ENCODE peak calls at places on chromosome 22, in ten cellular contexts. L is Right ventricle myocardium superior, T is retina, F is MCF 10A, X is hepatic stellate cell, A is thyroid gland, P is NCI-H2029, O is GF-D8, C is RWPE1, D is fibroblast of mammary gland. S is an unnamed sample.

GRCh38 chr22:23836281-23836680 is 2.5 kb downstream of the DERL3 start:
- DNase-seq in L (peak; percentile 41), C (no peak), P (no peak), D (no peak), F (no peak), T (no peak), A (no peak), X (no peak), O (no peak), S (no peak)

GRCh38 chr22:50208939-50209892 is 8.4 kb downstream of the SELENOO start:
- DNase-seq in L (no peak), O (no peak), D (no peak), C (no peak), A (no peak), F (no peak), X (no peak), T (no peak), P (no peak), S (no peak)

GRCh38 chr22:47045691-47046410 is 283.4 kb downstream of the TBC1D22A start:
- DNase-seq in T (no peak), X (no peak), F (no peak), A (no peak), D (no peak), C (no peak), P (no peak), L (peak; percentile 24), O (no peak), S (no peak)

GRCh38 chr22:39818050-39818449 is 75.5 kb downstream of the ENTHD1 start:
- DNase-seq in L (no peak), A (no peak), F (no peak), P (no peak), C (no peak), D (peak; percentile 88), X (no peak), O (no peak), T (no peak), S (no peak)

GRCh38 chr22:46972256-46972655 is 209.8 kb downstream of the TBC1D22A start:
- DNase-seq in O (no peak), C (no peak), X (no peak), L (no peak), D (no peak), T (no peak), P (no peak), F (no peak), A (peak; percentile 81), S (no peak)

GRCh38 chr22:43693245-43693644 is 118.9 kb downstream of the EFCAB6 start:
- DNase-seq in F (no peak), O (no peak), A (no peak), L (no peak), X (no peak), P (no peak), C (no peak), D (no peak), T (no peak), S (no peak)

GRCh38 chr22:19527321-19527721 is 3.1 kb upstream of the CLDN5 start:
- DNase-seq in T (no peak), A (no peak), L (no peak), F (no peak), P (no peak), D (no peak), C (no peak), X (no peak), O (no peak), S (no peak)

GRCh38 chr22:46549565-46549840 is 12.1 kb upstream of the CELSR1 start:
- DNase-seq in C (no peak), F (no peak), D (no peak), A (no peak), P (no peak), O (no peak), T (no peak), L (no peak), X (no peak), S (no peak)

GRCh38 chr22:44523981-44524759 is 26.1 kb upstream of the RTL6 start:
- DNase-seq in A (no peak), T (no peak), D (peak; percentile 93), L (peak; percentile 63), F (peak; percentile 13), X (peak; percentile 89), O (no peak), P (no peak), C (no peak), S (no peak)

GRCh38 chr22:12697441-12697840 is 2830.6 kb upstream of the OR11H1 start:
- DNase-seq in A (no peak), L (no peak), C (no peak), P (no peak), F (no peak), O (no peak), X (no peak), T (no peak), D (no peak), S (no peak)

GRCh38 chr22:27836181-27836580 is 34.6 kb upstream of the MN1 start:
- DNase-seq in A (no peak), P (no peak), C (no peak), O (no peak), T (no peak), L (no peak), X (no peak), F (no peak), D (peak; percentile 37), S (no peak)

GRCh38 chr22:42324991-42325710 is 54.7 kb upstream of the TCF20 start:
- DNase-seq in X (no peak), A (peak; percentile 63), D (no peak), T (no peak), L (no peak), P (peak; percentile 59), O (no peak), C (no peak), F (no peak), S (no peak)

GRCh38 chr22:28949788-28950187 is 66.4 kb downstream of the ZNRF3 start:
- DNase-seq in D (peak; percentile 46), T (no peak), C (no peak), X (no peak), P (no peak), L (no peak), O (no peak), A (no peak), F (peak; percentile 55), S (no peak)

GRCh38 chr22:40452730-40453487 is 82.5 kb downstream of the SGSM3 start:
- DNase-seq in L (no peak), O (peak; percentile 37), F (no peak), P (peak; percentile 64), A (peak; percentile 56), X (peak; percentile 17), C (no peak), T (no peak), D (no peak), S (no peak)

GRCh38 chr22:17154971-17155370 is 4.1 kb downstream of the HDHD5 start:
- DNase-seq in P (no peak), T (no peak), L (no peak), D (peak; percentile 16), F (no peak), X (no peak), A (no peak), O (no peak), C (no peak), S (peak; percentile 48)

GRCh38 chr22:39703890-39704658 is 133.5 kb downstream of the CACNA1I start:
- DNase-seq in A (no peak), X (no peak), F (no peak), T (peak; percentile 51), D (peak; percentile 24), O (no peak), P (no peak), L (peak; percentile 68), C (no peak), S (no peak)

GRCh38 chr22:35930933-35931332 is 97.7 kb downstream of the RBFOX2 start:
- DNase-seq in L (no peak), A (no peak), T (no peak), X (peak; percentile 45), D (peak; percentile 86), F (peak; percentile 63), O (peak; percentile 15), P (peak; percentile 5), C (peak; percentile 34), S (peak; percentile 77)

GRCh38 chr22:21951931-21952465 is 650 bp downstream of the PPM1F start:
- DNase-seq in C (no peak), D (peak; percentile 39), O (no peak), P (no peak), F (peak; percentile 24), X (peak; percentile 58), A (peak; percentile 58), L (peak; percentile 66), T (peak; percentile 68), S (peak; percentile 17)

GRCh38 chr22:39114157-39114511 is 17.1 kb downstream of the APOBEC3H start:
- DNase-seq in D (no peak), F (no peak), X (no peak), P (no peak), T (no peak), L (no peak), O (no peak), A (no peak), C (no peak), S (no peak)

GRCh38 chr22:49780281-49780991 is 47.2 kb downstream of the BRD1 start:
- DNase-seq in A (no peak), D (peak; percentile 40), T (no peak), X (no peak), P (no peak), C (no peak), F (no peak), L (no peak), O (no peak), S (no peak)

GRCh38 chr22:46293591-46294260 is 2.9 kb upstream of the GTSE1 start:
- DNase-seq in A (no peak), D (peak; percentile 75), O (no peak), F (no peak), T (no peak), X (no peak), L (peak; percentile 78), P (no peak), C (no peak), S (no peak)

GRCh38 chr22:29300467-29300806 is 6.0 kb upstream of the GAS2L1 start:
- DNase-seq in A (no peak), P (no peak), X (no peak), T (peak; percentile 6), F (no peak), O (no peak), C (no peak), L (no peak), D (no peak), S (no peak)

GRCh38 chr22:42434283-42434682 is 2.1 kb upstream of the NFAM1 start:
- DNase-seq in O (no peak), C (no peak), X (no peak), L (no peak), D (no peak), P (no peak), T (no peak), F (peak; percentile 36), A (peak; percentile 94), S (no peak)

GRCh38 chr22:30116362-30117117 is 36.3 kb downstream of the HORMAD2 start:
- DNase-seq in D (peak; percentile 70), C (peak; percentile 32), T (no peak), P (peak; percentile 12), A (no peak), X (no peak), F (peak; percentile 42), O (no peak), L (no peak), S (no peak)

GRCh38 chr22:27918351-27919221 is 470 bp downstream of the PITPNB start:
- DNase-seq in X (peak; percentile 41), C (peak; percentile 52), O (no peak), D (peak; percentile 48), L (peak; percentile 61), P (no peak), T (peak; percentile 63), F (peak; percentile 46), A (peak; percentile 58), S (peak; percentile 15)

GRCh38 chr22:38180841-38181452 is 683 bp downstream of the PLA2G6 start:
- DNase-seq in F (peak; percentile 89), X (no peak), O (no peak), D (no peak), C (no peak), A (peak; percentile 67), T (no peak), L (peak; percentile 44), P (peak; percentile 47), S (no peak)

GRCh38 chr22:46893281-46894020 is 131.0 kb downstream of the TBC1D22A start:
- DNase-seq in D (no peak), O (no peak), T (no peak), C (no peak), L (no peak), A (no peak), X (no peak), P (no peak), F (no peak), S (no peak)

GRCh38 chr22:46538816-46539163 is 1.4 kb upstream of the CELSR1 start:
- DNase-seq in D (peak; percentile 61), P (no peak), A (peak; percentile 41), F (peak; percentile 73), C (no peak), O (no peak), T (no peak), L (no peak), X (peak; percentile 52), S (no peak)